ENCODE peak calls at places on chromosomes 2 and 18, in nine cellular contexts. One of them, this sample, is unnamed.
A peak's percentile ranks its signal among the peaks of the same experiment; 100 is the strongest.

GRCh38 chr2:197236159-197236558 is 74.4 kb downstream of the ANKRD44 start:
- DNase-seq in ACHN: no peak
- DNase-seq in stimulated activated CD4-positive, alpha-beta T cell treated with anti-CD3 and anti-CD28 coated beads, Interleukin-4, amount 100 ng/mL, for 48 hours: no peak
- DNase-seq in Calu3: no peak
- DNase-seq in activated CD4-positive, alpha-beta T cell treated with anti-CD3 and anti-CD28 coated beads for 24 hours: no peak
- DNase-seq in NCI-H2171 treated with DMSO at 0.1 percent for 48 hours: no peak
- DNase-seq in heart left ventricle: no peak
- DNase-seq in NCI-H524: no peak
- DNase-seq in activated T-helper 1 cell treated with anti-CD3 and anti-CD28 coated beads, Interleukin-12 subunit alpha, Interleukin-12 subunit beta, Interleukin-2, Interleukin-4 antibody, amounts not matched to agents 30 ng/mL and 10 ng/mL and 1 ng/mL, durations not matched to agents 14 hours and 24 hours and 36 hours: no peak
- DNase-seq in this sample: no peak

GRCh38 chr2:71530246-71530986 is 77.1 kb downstream of the DYSF start:
- DNase-seq in activated CD4-positive, alpha-beta T cell treated with anti-CD3 and anti-CD28 coated beads for 24 hours: no peak
- DNase-seq in activated T-helper 1 cell treated with anti-CD3 and anti-CD28 coated beads, Interleukin-12 subunit alpha, Interleukin-12 subunit beta, Interleukin-2, Interleukin-4 antibody, amounts not matched to agents 30 ng/mL and 10 ng/mL and 1 ng/mL, durations not matched to agents 14 hours and 24 hours and 36 hours: no peak
- DNase-seq in NCI-H524: peak; percentile 57
- DNase-seq in stimulated activated CD4-positive, alpha-beta T cell treated with anti-CD3 and anti-CD28 coated beads, Interleukin-4, amount 100 ng/mL, for 48 hours: no peak
- DNase-seq in NCI-H2171 treated with DMSO at 0.1 percent for 48 hours: peak; percentile 56
- DNase-seq in heart left ventricle: no peak
- DNase-seq in ACHN: peak; percentile 63
- DNase-seq in Calu3: peak; percentile 30
- DNase-seq in this sample: peak; percentile 32

GRCh38 chr2:240402566-240403295 is 32.7 kb upstream of the GPC1 start:
- DNase-seq in NCI-H524: no peak
- DNase-seq in Calu3: no peak
- DNase-seq in NCI-H2171 treated with DMSO at 0.1 percent for 48 hours: no peak
- DNase-seq in activated T-helper 1 cell treated with anti-CD3 and anti-CD28 coated beads, Interleukin-12 subunit alpha, Interleukin-12 subunit beta, Interleukin-2, Interleukin-4 antibody, amounts not matched to agents 30 ng/mL and 10 ng/mL and 1 ng/mL, durations not matched to agents 14 hours and 24 hours and 36 hours: no peak
- DNase-seq in stimulated activated CD4-positive, alpha-beta T cell treated with anti-CD3 and anti-CD28 coated beads, Interleukin-4, amount 100 ng/mL, for 48 hours: no peak
- DNase-seq in heart left ventricle: no peak
- DNase-seq in activated CD4-positive, alpha-beta T cell treated with anti-CD3 and anti-CD28 coated beads for 24 hours: no peak
- DNase-seq in ACHN: no peak
- DNase-seq in this sample: peak; percentile 4

GRCh38 chr2:203949228-203949627 is 12.7 kb downstream of the ICOS start:
- DNase-seq in activated CD4-positive, alpha-beta T cell treated with anti-CD3 and anti-CD28 coated beads for 24 hours: no peak
- DNase-seq in heart left ventricle: no peak
- DNase-seq in NCI-H2171 treated with DMSO at 0.1 percent for 48 hours: no peak
- DNase-seq in activated T-helper 1 cell treated with anti-CD3 and anti-CD28 coated beads, Interleukin-12 subunit alpha, Interleukin-12 subunit beta, Interleukin-2, Interleukin-4 antibody, amounts not matched to agents 30 ng/mL and 10 ng/mL and 1 ng/mL, durations not matched to agents 14 hours and 24 hours and 36 hours: no peak
- DNase-seq in NCI-H524: no peak
- DNase-seq in stimulated activated CD4-positive, alpha-beta T cell treated with anti-CD3 and anti-CD28 coated beads, Interleukin-4, amount 100 ng/mL, for 48 hours: no peak
- DNase-seq in ACHN: no peak
- DNase-seq in Calu3: no peak
- DNase-seq in this sample: no peak

GRCh38 chr18:27964811-27965210 is 212.1 kb downstream of the CDH2 start:
- DNase-seq in activated CD4-positive, alpha-beta T cell treated with anti-CD3 and anti-CD28 coated beads for 24 hours: no peak
- DNase-seq in stimulated activated CD4-positive, alpha-beta T cell treated with anti-CD3 and anti-CD28 coated beads, Interleukin-4, amount 100 ng/mL, for 48 hours: no peak
- DNase-seq in NCI-H2171 treated with DMSO at 0.1 percent for 48 hours: no peak
- DNase-seq in Calu3: no peak
- DNase-seq in NCI-H524: no peak
- DNase-seq in activated T-helper 1 cell treated with anti-CD3 and anti-CD28 coated beads, Interleukin-12 subunit alpha, Interleukin-12 subunit beta, Interleukin-2, Interleukin-4 antibody, amounts not matched to agents 30 ng/mL and 10 ng/mL and 1 ng/mL, durations not matched to agents 14 hours and 24 hours and 36 hours: no peak
- DNase-seq in ACHN: peak; percentile 20
- DNase-seq in heart left ventricle: no peak
- DNase-seq in this sample: no peak

GRCh38 chr18:59514193-59514592 is 155.1 kb upstream of the LMAN1 start:
- DNase-seq in activated T-helper 1 cell treated with anti-CD3 and anti-CD28 coated beads, Interleukin-12 subunit alpha, Interleukin-12 subunit beta, Interleukin-2, Interleukin-4 antibody, amounts not matched to agents 30 ng/mL and 10 ng/mL and 1 ng/mL, durations not matched to agents 14 hours and 24 hours and 36 hours: no peak
- DNase-seq in NCI-H524: peak; percentile 68
- DNase-seq in activated CD4-positive, alpha-beta T cell treated with anti-CD3 and anti-CD28 coated beads for 24 hours: no peak
- DNase-seq in ACHN: no peak
- DNase-seq in heart left ventricle: peak; percentile 75
- DNase-seq in stimulated activated CD4-positive, alpha-beta T cell treated with anti-CD3 and anti-CD28 coated beads, Interleukin-4, amount 100 ng/mL, for 48 hours: no peak
- DNase-seq in Calu3: no peak
- DNase-seq in NCI-H2171 treated with DMSO at 0.1 percent for 48 hours: peak; percentile 91
- DNase-seq in this sample: peak; percentile 68

GRCh38 chr2:240611601-240612210 is 13.6 kb upstream of the GPR35 start:
- DNase-seq in NCI-H2171 treated with DMSO at 0.1 percent for 48 hours: no peak
- DNase-seq in heart left ventricle: peak; percentile 20
- DNase-seq in stimulated activated CD4-positive, alpha-beta T cell treated with anti-CD3 and anti-CD28 coated beads, Interleukin-4, amount 100 ng/mL, for 48 hours: no peak
- DNase-seq in ACHN: no peak
- DNase-seq in activated CD4-positive, alpha-beta T cell treated with anti-CD3 and anti-CD28 coated beads for 24 hours: no peak
- DNase-seq in Calu3: no peak
- DNase-seq in activated T-helper 1 cell treated with anti-CD3 and anti-CD28 coated beads, Interleukin-12 subunit alpha, Interleukin-12 subunit beta, Interleukin-2, Interleukin-4 antibody, amounts not matched to agents 30 ng/mL and 10 ng/mL and 1 ng/mL, durations not matched to agents 14 hours and 24 hours and 36 hours: no peak
- DNase-seq in NCI-H524: no peak
- DNase-seq in this sample: no peak

GRCh38 chr18:62289047-62289446 is 36.1 kb upstream of the TNFRSF11A start:
- DNase-seq in NCI-H524: no peak
- DNase-seq in Calu3: no peak
- DNase-seq in activated T-helper 1 cell treated with anti-CD3 and anti-CD28 coated beads, Interleukin-12 subunit alpha, Interleukin-12 subunit beta, Interleukin-2, Interleukin-4 antibody, amounts not matched to agents 30 ng/mL and 10 ng/mL and 1 ng/mL, durations not matched to agents 14 hours and 24 hours and 36 hours: no peak
- DNase-seq in activated CD4-positive, alpha-beta T cell treated with anti-CD3 and anti-CD28 coated beads for 24 hours: no peak
- DNase-seq in heart left ventricle: no peak
- DNase-seq in NCI-H2171 treated with DMSO at 0.1 percent for 48 hours: no peak
- DNase-seq in stimulated activated CD4-positive, alpha-beta T cell treated with anti-CD3 and anti-CD28 coated beads, Interleukin-4, amount 100 ng/mL, for 48 hours: no peak
- DNase-seq in ACHN: no peak
- DNase-seq in this sample: no peak

GRCh38 chr18:37577051-37577611 is 11.5 kb upstream of the CELF4 start:
- DNase-seq in NCI-H524: no peak
- DNase-seq in NCI-H2171 treated with DMSO at 0.1 percent for 48 hours: no peak
- DNase-seq in heart left ventricle: no peak
- DNase-seq in activated T-helper 1 cell treated with anti-CD3 and anti-CD28 coated beads, Interleukin-12 subunit alpha, Interleukin-12 subunit beta, Interleukin-2, Interleukin-4 antibody, amounts not matched to agents 30 ng/mL and 10 ng/mL and 1 ng/mL, durations not matched to agents 14 hours and 24 hours and 36 hours: no peak
- DNase-seq in stimulated activated CD4-positive, alpha-beta T cell treated with anti-CD3 and anti-CD28 coated beads, Interleukin-4, amount 100 ng/mL, for 48 hours: no peak
- DNase-seq in activated CD4-positive, alpha-beta T cell treated with anti-CD3 and anti-CD28 coated beads for 24 hours: no peak
- DNase-seq in Calu3: no peak
- DNase-seq in ACHN: no peak
- DNase-seq in this sample: peak; percentile 61

GRCh38 chr2:10169581-10169980 is 47.0 kb downstream of the RRM2 start:
- DNase-seq in Calu3: no peak
- DNase-seq in ACHN: peak; percentile 6
- DNase-seq in activated CD4-positive, alpha-beta T cell treated with anti-CD3 and anti-CD28 coated beads for 24 hours: no peak
- DNase-seq in heart left ventricle: peak; percentile 34
- DNase-seq in NCI-H524: no peak
- DNase-seq in stimulated activated CD4-positive, alpha-beta T cell treated with anti-CD3 and anti-CD28 coated beads, Interleukin-4, amount 100 ng/mL, for 48 hours: no peak
- DNase-seq in activated T-helper 1 cell treated with anti-CD3 and anti-CD28 coated beads, Interleukin-12 subunit alpha, Interleukin-12 subunit beta, Interleukin-2, Interleukin-4 antibody, amounts not matched to agents 30 ng/mL and 10 ng/mL and 1 ng/mL, durations not matched to agents 14 hours and 24 hours and 36 hours: no peak
- DNase-seq in NCI-H2171 treated with DMSO at 0.1 percent for 48 hours: no peak
- DNase-seq in this sample: no peak

GRCh38 chr2:236402016-236402784 is 138.0 kb upstream of the ASB18 start:
- DNase-seq in activated CD4-positive, alpha-beta T cell treated with anti-CD3 and anti-CD28 coated beads for 24 hours: no peak
- DNase-seq in heart left ventricle: no peak
- DNase-seq in activated T-helper 1 cell treated with anti-CD3 and anti-CD28 coated beads, Interleukin-12 subunit alpha, Interleukin-12 subunit beta, Interleukin-2, Interleukin-4 antibody, amounts not matched to agents 30 ng/mL and 10 ng/mL and 1 ng/mL, durations not matched to agents 14 hours and 24 hours and 36 hours: no peak
- DNase-seq in stimulated activated CD4-positive, alpha-beta T cell treated with anti-CD3 and anti-CD28 coated beads, Interleukin-4, amount 100 ng/mL, for 48 hours: no peak
- DNase-seq in NCI-H524: no peak
- DNase-seq in NCI-H2171 treated with DMSO at 0.1 percent for 48 hours: peak; percentile 32
- DNase-seq in ACHN: no peak
- DNase-seq in Calu3: no peak
- DNase-seq in this sample: no peak

GRCh38 chr2:127014630-127015029 is 92.3 kb downstream of the BIN1 start:
- DNase-seq in Calu3: no peak
- DNase-seq in activated CD4-positive, alpha-beta T cell treated with anti-CD3 and anti-CD28 coated beads for 24 hours: no peak
- DNase-seq in activated T-helper 1 cell treated with anti-CD3 and anti-CD28 coated beads, Interleukin-12 subunit alpha, Interleukin-12 subunit beta, Interleukin-2, Interleukin-4 antibody, amounts not matched to agents 30 ng/mL and 10 ng/mL and 1 ng/mL, durations not matched to agents 14 hours and 24 hours and 36 hours: no peak
- DNase-seq in NCI-H524: no peak
- DNase-seq in ACHN: no peak
- DNase-seq in stimulated activated CD4-positive, alpha-beta T cell treated with anti-CD3 and anti-CD28 coated beads, Interleukin-4, amount 100 ng/mL, for 48 hours: no peak
- DNase-seq in heart left ventricle: no peak
- DNase-seq in NCI-H2171 treated with DMSO at 0.1 percent for 48 hours: no peak
- DNase-seq in this sample: no peak

GRCh38 chr18:73551211-73551610 is 596.4 kb downstream of the FBXO15 start:
- DNase-seq in NCI-H524: peak; percentile 94
- DNase-seq in heart left ventricle: no peak
- DNase-seq in stimulated activated CD4-positive, alpha-beta T cell treated with anti-CD3 and anti-CD28 coated beads, Interleukin-4, amount 100 ng/mL, for 48 hours: no peak
- DNase-seq in activated CD4-positive, alpha-beta T cell treated with anti-CD3 and anti-CD28 coated beads for 24 hours: no peak
- DNase-seq in activated T-helper 1 cell treated with anti-CD3 and anti-CD28 coated beads, Interleukin-12 subunit alpha, Interleukin-12 subunit beta, Interleukin-2, Interleukin-4 antibody, amounts not matched to agents 30 ng/mL and 10 ng/mL and 1 ng/mL, durations not matched to agents 14 hours and 24 hours and 36 hours: no peak
- DNase-seq in NCI-H2171 treated with DMSO at 0.1 percent for 48 hours: peak; percentile 3
- DNase-seq in Calu3: no peak
- DNase-seq in ACHN: no peak
- DNase-seq in this sample: no peak

GRCh38 chr2:140349695-140350094 is 1569.5 kb upstream of the NXPH2 start:
- DNase-seq in stimulated activated CD4-positive, alpha-beta T cell treated with anti-CD3 and anti-CD28 coated beads, Interleukin-4, amount 100 ng/mL, for 48 hours: no peak
- DNase-seq in activated T-helper 1 cell treated with anti-CD3 and anti-CD28 coated beads, Interleukin-12 subunit alpha, Interleukin-12 subunit beta, Interleukin-2, Interleukin-4 antibody, amounts not matched to agents 30 ng/mL and 10 ng/mL and 1 ng/mL, durations not matched to agents 14 hours and 24 hours and 36 hours: no peak
- DNase-seq in NCI-H2171 treated with DMSO at 0.1 percent for 48 hours: no peak
- DNase-seq in Calu3: no peak
- DNase-seq in activated CD4-positive, alpha-beta T cell treated with anti-CD3 and anti-CD28 coated beads for 24 hours: no peak
- DNase-seq in ACHN: no peak
- DNase-seq in heart left ventricle: no peak
- DNase-seq in NCI-H524: no peak
- DNase-seq in this sample: no peak

GRCh38 chr2:106144621-106145331 is 49.3 kb downstream of the UXS1 start:
- DNase-seq in ACHN: no peak
- DNase-seq in activated T-helper 1 cell treated with anti-CD3 and anti-CD28 coated beads, Interleukin-12 subunit alpha, Interleukin-12 subunit beta, Interleukin-2, Interleukin-4 antibody, amounts not matched to agents 30 ng/mL and 10 ng/mL and 1 ng/mL, durations not matched to agents 14 hours and 24 hours and 36 hours: no peak
- DNase-seq in activated CD4-positive, alpha-beta T cell treated with anti-CD3 and anti-CD28 coated beads for 24 hours: no peak
- DNase-seq in heart left ventricle: no peak
- DNase-seq in stimulated activated CD4-positive, alpha-beta T cell treated with anti-CD3 and anti-CD28 coated beads, Interleukin-4, amount 100 ng/mL, for 48 hours: no peak
- DNase-seq in Calu3: no peak
- DNase-seq in NCI-H2171 treated with DMSO at 0.1 percent for 48 hours: no peak
- DNase-seq in NCI-H524: no peak
- DNase-seq in this sample: no peak

GRCh38 chr2:192373754-192374153 is 179.0 kb upstream of the TMEFF2 start:
- DNase-seq in activated T-helper 1 cell treated with anti-CD3 and anti-CD28 coated beads, Interleukin-12 subunit alpha, Interleukin-12 subunit beta, Interleukin-2, Interleukin-4 antibody, amounts not matched to agents 30 ng/mL and 10 ng/mL and 1 ng/mL, durations not matched to agents 14 hours and 24 hours and 36 hours: no peak
- DNase-seq in Calu3: no peak
- DNase-seq in heart left ventricle: no peak
- DNase-seq in activated CD4-positive, alpha-beta T cell treated with anti-CD3 and anti-CD28 coated beads for 24 hours: no peak
- DNase-seq in ACHN: no peak
- DNase-seq in stimulated activated CD4-positive, alpha-beta T cell treated with anti-CD3 and anti-CD28 coated beads, Interleukin-4, amount 100 ng/mL, for 48 hours: no peak
- DNase-seq in NCI-H2171 treated with DMSO at 0.1 percent for 48 hours: no peak
- DNase-seq in NCI-H524: no peak
- DNase-seq in this sample: no peak

GRCh38 chr2:217950401-217950871 is 52.4 kb downstream of the TNS1 start:
- DNase-seq in stimulated activated CD4-positive, alpha-beta T cell treated with anti-CD3 and anti-CD28 coated beads, Interleukin-4, amount 100 ng/mL, for 48 hours: no peak
- DNase-seq in heart left ventricle: peak; percentile 68
- DNase-seq in NCI-H2171 treated with DMSO at 0.1 percent for 48 hours: no peak
- DNase-seq in activated CD4-positive, alpha-beta T cell treated with anti-CD3 and anti-CD28 coated beads for 24 hours: no peak
- DNase-seq in NCI-H524: no peak
- DNase-seq in ACHN: no peak
- DNase-seq in Calu3: no peak
- DNase-seq in activated T-helper 1 cell treated with anti-CD3 and anti-CD28 coated beads, Interleukin-12 subunit alpha, Interleukin-12 subunit beta, Interleukin-2, Interleukin-4 antibody, amounts not matched to agents 30 ng/mL and 10 ng/mL and 1 ng/mL, durations not matched to agents 14 hours and 24 hours and 36 hours: no peak
- DNase-seq in this sample: no peak

GRCh38 chr2:216688731-216689360 is 6.5 kb downstream of the IGFBP5 start:
- DNase-seq in heart left ventricle: no peak
- DNase-seq in Calu3: no peak
- DNase-seq in activated CD4-positive, alpha-beta T cell treated with anti-CD3 and anti-CD28 coated beads for 24 hours: no peak
- DNase-seq in activated T-helper 1 cell treated with anti-CD3 and anti-CD28 coated beads, Interleukin-12 subunit alpha, Interleukin-12 subunit beta, Interleukin-2, Interleukin-4 antibody, amounts not matched to agents 30 ng/mL and 10 ng/mL and 1 ng/mL, durations not matched to agents 14 hours and 24 hours and 36 hours: no peak
- DNase-seq in stimulated activated CD4-positive, alpha-beta T cell treated with anti-CD3 and anti-CD28 coated beads, Interleukin-4, amount 100 ng/mL, for 48 hours: no peak
- DNase-seq in ACHN: no peak
- DNase-seq in NCI-H2171 treated with DMSO at 0.1 percent for 48 hours: peak; percentile 4
- DNase-seq in NCI-H524: no peak
- DNase-seq in this sample: no peak

GRCh38 chr2:112140899-112141622 is 2.9 kb downstream of the FBLN7 start:
- DNase-seq in activated CD4-positive, alpha-beta T cell treated with anti-CD3 and anti-CD28 coated beads for 24 hours: no peak
- DNase-seq in ACHN: no peak
- DNase-seq in NCI-H2171 treated with DMSO at 0.1 percent for 48 hours: no peak
- DNase-seq in NCI-H524: no peak
- DNase-seq in activated T-helper 1 cell treated with anti-CD3 and anti-CD28 coated beads, Interleukin-12 subunit alpha, Interleukin-12 subunit beta, Interleukin-2, Interleukin-4 antibody, amounts not matched to agents 30 ng/mL and 10 ng/mL and 1 ng/mL, durations not matched to agents 14 hours and 24 hours and 36 hours: no peak
- DNase-seq in heart left ventricle: peak; percentile 37
- DNase-seq in stimulated activated CD4-positive, alpha-beta T cell treated with anti-CD3 and anti-CD28 coated beads, Interleukin-4, amount 100 ng/mL, for 48 hours: no peak
- DNase-seq in Calu3: no peak
- DNase-seq in this sample: peak; percentile 1

GRCh38 chr2:165573534-165574461 is 104.3 kb downstream of the CSRNP3 start:
- DNase-seq in ACHN: peak; percentile 79
- DNase-seq in stimulated activated CD4-positive, alpha-beta T cell treated with anti-CD3 and anti-CD28 coated beads, Interleukin-4, amount 100 ng/mL, for 48 hours: no peak
- DNase-seq in activated T-helper 1 cell treated with anti-CD3 and anti-CD28 coated beads, Interleukin-12 subunit alpha, Interleukin-12 subunit beta, Interleukin-2, Interleukin-4 antibody, amounts not matched to agents 30 ng/mL and 10 ng/mL and 1 ng/mL, durations not matched to agents 14 hours and 24 hours and 36 hours: no peak
- DNase-seq in activated CD4-positive, alpha-beta T cell treated with anti-CD3 and anti-CD28 coated beads for 24 hours: no peak
- DNase-seq in NCI-H524: peak; percentile 85
- DNase-seq in NCI-H2171 treated with DMSO at 0.1 percent for 48 hours: peak; percentile 100
- DNase-seq in heart left ventricle: peak; percentile 46
- DNase-seq in Calu3: peak; percentile 44
- DNase-seq in this sample: peak; percentile 54

GRCh38 chr2:4576075-4576474 is 872.7 kb downstream of the DCDC2C start:
- DNase-seq in stimulated activated CD4-positive, alpha-beta T cell treated with anti-CD3 and anti-CD28 coated beads, Interleukin-4, amount 100 ng/mL, for 48 hours: no peak
- DNase-seq in heart left ventricle: no peak
- DNase-seq in ACHN: no peak
- DNase-seq in activated T-helper 1 cell treated with anti-CD3 and anti-CD28 coated beads, Interleukin-12 subunit alpha, Interleukin-12 subunit beta, Interleukin-2, Interleukin-4 antibody, amounts not matched to agents 30 ng/mL and 10 ng/mL and 1 ng/mL, durations not matched to agents 14 hours and 24 hours and 36 hours: no peak
- DNase-seq in NCI-H524: no peak
- DNase-seq in activated CD4-positive, alpha-beta T cell treated with anti-CD3 and anti-CD28 coated beads for 24 hours: no peak
- DNase-seq in Calu3: no peak
- DNase-seq in NCI-H2171 treated with DMSO at 0.1 percent for 48 hours: no peak
- DNase-seq in this sample: no peak

GRCh38 chr2:98479959-98480524 is 35.4 kb downstream of the INPP4A start:
- DNase-seq in stimulated activated CD4-positive, alpha-beta T cell treated with anti-CD3 and anti-CD28 coated beads, Interleukin-4, amount 100 ng/mL, for 48 hours: peak; percentile 54
- DNase-seq in heart left ventricle: peak; percentile 79
- DNase-seq in ACHN: peak; percentile 19
- DNase-seq in NCI-H524: peak; percentile 98
- DNase-seq in Calu3: peak; percentile 70
- DNase-seq in NCI-H2171 treated with DMSO at 0.1 percent for 48 hours: peak; percentile 99
- DNase-seq in activated T-helper 1 cell treated with anti-CD3 and anti-CD28 coated beads, Interleukin-12 subunit alpha, Interleukin-12 subunit beta, Interleukin-2, Interleukin-4 antibody, amounts not matched to agents 30 ng/mL and 10 ng/mL and 1 ng/mL, durations not matched to agents 14 hours and 24 hours and 36 hours: no peak
- DNase-seq in activated CD4-positive, alpha-beta T cell treated with anti-CD3 and anti-CD28 coated beads for 24 hours: peak; percentile 32
- DNase-seq in this sample: peak; percentile 83

GRCh38 chr2:120243211-120243610 is 9.4 kb upstream of the RALB start:
- DNase-seq in NCI-H524: no peak
- DNase-seq in heart left ventricle: no peak
- DNase-seq in Calu3: no peak
- DNase-seq in activated CD4-positive, alpha-beta T cell treated with anti-CD3 and anti-CD28 coated beads for 24 hours: no peak
- DNase-seq in activated T-helper 1 cell treated with anti-CD3 and anti-CD28 coated beads, Interleukin-12 subunit alpha, Interleukin-12 subunit beta, Interleukin-2, Interleukin-4 antibody, amounts not matched to agents 30 ng/mL and 10 ng/mL and 1 ng/mL, durations not matched to agents 14 hours and 24 hours and 36 hours: no peak
- DNase-seq in stimulated activated CD4-positive, alpha-beta T cell treated with anti-CD3 and anti-CD28 coated beads, Interleukin-4, amount 100 ng/mL, for 48 hours: no peak
- DNase-seq in ACHN: no peak
- DNase-seq in NCI-H2171 treated with DMSO at 0.1 percent for 48 hours: no peak
- DNase-seq in this sample: no peak

GRCh38 chr18:7084080-7084765 is 33.4 kb downstream of the LAMA1 start:
- DNase-seq in NCI-H2171 treated with DMSO at 0.1 percent for 48 hours: no peak
- DNase-seq in activated T-helper 1 cell treated with anti-CD3 and anti-CD28 coated beads, Interleukin-12 subunit alpha, Interleukin-12 subunit beta, Interleukin-2, Interleukin-4 antibody, amounts not matched to agents 30 ng/mL and 10 ng/mL and 1 ng/mL, durations not matched to agents 14 hours and 24 hours and 36 hours: no peak
- DNase-seq in NCI-H524: no peak
- DNase-seq in Calu3: no peak
- DNase-seq in ACHN: peak; percentile 66
- DNase-seq in heart left ventricle: no peak
- DNase-seq in stimulated activated CD4-positive, alpha-beta T cell treated with anti-CD3 and anti-CD28 coated beads, Interleukin-4, amount 100 ng/mL, for 48 hours: no peak
- DNase-seq in activated CD4-positive, alpha-beta T cell treated with anti-CD3 and anti-CD28 coated beads for 24 hours: no peak
- DNase-seq in this sample: no peak

GRCh38 chr2:25735835-25736234 is 62.5 kb upstream of the DTNB start:
- DNase-seq in NCI-H2171 treated with DMSO at 0.1 percent for 48 hours: no peak
- DNase-seq in activated T-helper 1 cell treated with anti-CD3 and anti-CD28 coated beads, Interleukin-12 subunit alpha, Interleukin-12 subunit beta, Interleukin-2, Interleukin-4 antibody, amounts not matched to agents 30 ng/mL and 10 ng/mL and 1 ng/mL, durations not matched to agents 14 hours and 24 hours and 36 hours: no peak
- DNase-seq in NCI-H524: no peak
- DNase-seq in Calu3: no peak
- DNase-seq in activated CD4-positive, alpha-beta T cell treated with anti-CD3 and anti-CD28 coated beads for 24 hours: no peak
- DNase-seq in ACHN: no peak
- DNase-seq in stimulated activated CD4-positive, alpha-beta T cell treated with anti-CD3 and anti-CD28 coated beads, Interleukin-4, amount 100 ng/mL, for 48 hours: no peak
- DNase-seq in heart left ventricle: no peak
- DNase-seq in this sample: no peak

GRCh38 chr2:17643031-17643615 is 102.6 kb downstream of the VSNL1 start:
- DNase-seq in activated CD4-positive, alpha-beta T cell treated with anti-CD3 and anti-CD28 coated beads for 24 hours: no peak
- DNase-seq in Calu3: peak; percentile 18
- DNase-seq in activated T-helper 1 cell treated with anti-CD3 and anti-CD28 coated beads, Interleukin-12 subunit alpha, Interleukin-12 subunit beta, Interleukin-2, Interleukin-4 antibody, amounts not matched to agents 30 ng/mL and 10 ng/mL and 1 ng/mL, durations not matched to agents 14 hours and 24 hours and 36 hours: no peak
- DNase-seq in NCI-H524: no peak
- DNase-seq in heart left ventricle: no peak
- DNase-seq in stimulated activated CD4-positive, alpha-beta T cell treated with anti-CD3 and anti-CD28 coated beads, Interleukin-4, amount 100 ng/mL, for 48 hours: no peak
- DNase-seq in ACHN: peak; percentile 86
- DNase-seq in NCI-H2171 treated with DMSO at 0.1 percent for 48 hours: no peak
- DNase-seq in this sample: no peak

GRCh38 chr2:102245266-102246151 is 58.7 kb downstream of the IL1RL2 start:
- DNase-seq in activated T-helper 1 cell treated with anti-CD3 and anti-CD28 coated beads, Interleukin-12 subunit alpha, Interleukin-12 subunit beta, Interleukin-2, Interleukin-4 antibody, amounts not matched to agents 30 ng/mL and 10 ng/mL and 1 ng/mL, durations not matched to agents 14 hours and 24 hours and 36 hours: no peak
- DNase-seq in stimulated activated CD4-positive, alpha-beta T cell treated with anti-CD3 and anti-CD28 coated beads, Interleukin-4, amount 100 ng/mL, for 48 hours: no peak
- DNase-seq in activated CD4-positive, alpha-beta T cell treated with anti-CD3 and anti-CD28 coated beads for 24 hours: no peak
- DNase-seq in heart left ventricle: peak; percentile 55
- DNase-seq in NCI-H2171 treated with DMSO at 0.1 percent for 48 hours: no peak
- DNase-seq in NCI-H524: no peak
- DNase-seq in ACHN: no peak
- DNase-seq in Calu3: no peak
- DNase-seq in this sample: no peak

GRCh38 chr18:42163316-42163715 is 208.3 kb downstream of the PIK3C3 start:
- DNase-seq in ACHN: peak; percentile 34
- DNase-seq in NCI-H2171 treated with DMSO at 0.1 percent for 48 hours: no peak
- DNase-seq in NCI-H524: no peak
- DNase-seq in stimulated activated CD4-positive, alpha-beta T cell treated with anti-CD3 and anti-CD28 coated beads, Interleukin-4, amount 100 ng/mL, for 48 hours: no peak
- DNase-seq in activated CD4-positive, alpha-beta T cell treated with anti-CD3 and anti-CD28 coated beads for 24 hours: no peak
- DNase-seq in heart left ventricle: no peak
- DNase-seq in Calu3: no peak
- DNase-seq in activated T-helper 1 cell treated with anti-CD3 and anti-CD28 coated beads, Interleukin-12 subunit alpha, Interleukin-12 subunit beta, Interleukin-2, Interleukin-4 antibody, amounts not matched to agents 30 ng/mL and 10 ng/mL and 1 ng/mL, durations not matched to agents 14 hours and 24 hours and 36 hours: no peak
- DNase-seq in this sample: no peak

GRCh38 chr2:226721541-226721940 is 78.1 kb downstream of the IRS1 start:
- DNase-seq in stimulated activated CD4-positive, alpha-beta T cell treated with anti-CD3 and anti-CD28 coated beads, Interleukin-4, amount 100 ng/mL, for 48 hours: no peak
- DNase-seq in heart left ventricle: peak; percentile 67
- DNase-seq in NCI-H2171 treated with DMSO at 0.1 percent for 48 hours: peak; percentile 26
- DNase-seq in activated CD4-positive, alpha-beta T cell treated with anti-CD3 and anti-CD28 coated beads for 24 hours: no peak
- DNase-seq in NCI-H524: peak; percentile 45
- DNase-seq in ACHN: no peak
- DNase-seq in activated T-helper 1 cell treated with anti-CD3 and anti-CD28 coated beads, Interleukin-12 subunit alpha, Interleukin-12 subunit beta, Interleukin-2, Interleukin-4 antibody, amounts not matched to agents 30 ng/mL and 10 ng/mL and 1 ng/mL, durations not matched to agents 14 hours and 24 hours and 36 hours: no peak
- DNase-seq in Calu3: no peak
- DNase-seq in this sample: peak; percentile 68

This sample was measured in testis.